ENCODE peak calls at places on chromosomes 4 and X, in six cellular contexts. Y is AG04449, T is GM20000, I is bronchial epithelial cell, E is lower leg skin, Q is HFF-Myc. X is an unnamed sample.

GRCh38 chr4:79653871-79654270 is 245.8 kb upstream of the GK2 start:
- DNase-seq in Q (no peak), Y (no peak), I (peak), T (no peak), E (no peak), X (no peak)

GRCh38 chrX:115345654-115346014 is 56.1 kb downstream of the LUZP4 start:
- DNase-seq in Q (no peak), I (no peak), T (no peak), Y (no peak), E (no peak), X (no peak)

GRCh38 chr4:145003675-145004074 is 94.3 kb downstream of the ANAPC10 start:
- DNase-seq in T (no peak), Q (no peak), I (peak), E (no peak), Y (no peak), X (no peak)

GRCh38 chr4:73646117-73646516 is 25.9 kb upstream of the RASSF6 start:
- DNase-seq in E (no peak), Y (no peak), T (no peak), Q (no peak), I (no peak), X (no peak)

GRCh38 chr4:88158360-88159136 is at the start of gene ABCG2:
- DNase-seq in Y (no peak), T (peak), Q (peak), I (peak), E (no peak), X (peak)

GRCh38 chr4:83282049-83282535 is 2.5 kb downstream of the COQ2 start:
- DNase-seq in E (no peak), Y (no peak), T (peak), I (peak), Q (no peak), X (peak)

GRCh38 chr4:90979551-90979950 is 852.4 kb downstream of the CCSER1 start:
- DNase-seq in T (no peak), Y (no peak), Q (no peak), E (no peak), I (no peak), X (no peak)

GRCh38 chr4:127284236-127284635 is 348.5 kb upstream of the INTU start:
- DNase-seq in E (no peak), Y (no peak), I (no peak), T (no peak), Q (no peak), X (no peak)

GRCh38 chrX:110248582-110248981 is 69.3 kb downstream of the AMMECR1 start:
- DNase-seq in T (no peak), I (peak), Y (no peak), Q (no peak), E (no peak), X (no peak)

GRCh38 chrX:150907474-150907873 is 9.0 kb upstream of the CD99L2 start:
- DNase-seq in Q (no peak), E (no peak), Y (no peak), I (no peak), T (no peak), X (no peak)

GRCh38 chr4:109432676-109433075 is 939 bp upstream of the SEC24B start:
- DNase-seq in Q (no peak), I (peak), T (no peak), E (no peak), Y (peak), X (no peak)

GRCh38 chr4:40150932-40151331 is 45.9 kb upstream of the RHOH start:
- DNase-seq in E (no peak), T (no peak), Q (no peak), I (no peak), Y (no peak), X (no peak)

GRCh38 chr4:6557856-6558255 is 17.1 kb upstream of the MAN2B2 start:
- DNase-seq in E (peak), Q (no peak), I (no peak), T (no peak), Y (no peak), X (no peak)

GRCh38 chr4:144831971-144832370 is 186.0 kb downstream of the HHIP start:
- DNase-seq in Y (no peak), Q (no peak), E (no peak), T (no peak), I (peak), X (no peak)

GRCh38 chr4:129095811-129096454 is at the start of gene C4orf33:
- DNase-seq in E (peak), Y (peak), T (peak), I (peak), Q (no peak), X (peak)

GRCh38 chr4:93764647-93765246 is 63.8 kb upstream of the ATOH1 start:
- DNase-seq in E (no peak), Y (no peak), I (peak), T (peak), Q (peak), X (peak)

GRCh38 chr4:151204925-151205524 is 71.9 kb upstream of the PRSS48 start:
- DNase-seq in Y (no peak), Q (no peak), T (no peak), E (no peak), I (no peak), X (no peak)

GRCh38 chrX:48700951-48701653 is 4.6 kb downstream of the SUV39H1 start:
- DNase-seq in T (no peak), Y (no peak), I (no peak), Q (no peak), E (no peak), X (no peak)

GRCh38 chrX:115068896-115069295 is 51.5 kb upstream of the IL13RA2 start:
- DNase-seq in I (no peak), Q (no peak), E (no peak), Y (no peak), T (no peak), X (no peak)

GRCh38 chr4:2313366-2313765 is 51.5 kb upstream of the MXD4 start:
- DNase-seq in E (no peak), Y (no peak), T (no peak), Q (no peak), I (no peak), X (no peak)

GRCh38 chrX:108584617-108585211 is 145.1 kb downstream of the COL4A5 start:
- DNase-seq in Q (no peak), T (no peak), E (no peak), Y (no peak), I (peak), X (peak)

GRCh38 chrX:37666516-37666915 is 19.1 kb upstream of the XK start:
- DNase-seq in I (no peak), T (no peak), Q (no peak), Y (no peak), E (no peak), X (no peak)

GRCh38 chrX:152847281-152847680 is 16.4 kb downstream of the NSDHL start:
- DNase-seq in I (no peak), Q (no peak), E (peak), T (no peak), Y (no peak), X (no peak)

GRCh38 chr4:41734366-41734765 is 14.2 kb downstream of the PHOX2B start:
- DNase-seq in Q (peak), E (no peak), T (no peak), I (peak), Y (no peak), X (no peak)

GRCh38 chr4:60683953-60684352 is 516.2 kb upstream of the ADGRL3 start:
- DNase-seq in I (no peak), Q (peak), Y (peak), E (no peak), T (no peak), X (no peak)

GRCh38 chr4:147610666-147611065 is 6.5 kb upstream of the TMEM184C start:
- DNase-seq in Q (no peak), I (no peak), T (no peak), E (no peak), Y (no peak), X (no peak)

GRCh38 chrX:6694977-6695376 is 160.1 kb upstream of the VCX3A start:
- DNase-seq in I (peak), Y (no peak), Q (no peak), T (no peak), E (no peak), X (no peak)

GRCh38 chr4:70313736-70314135 is 21.0 kb upstream of the CABS1 start:
- DNase-seq in I (no peak), T (no peak), Y (no peak), E (no peak), Q (no peak), X (no peak)

GRCh38 chr4:95155759-95156451 is 392.9 kb downstream of the UNC5C start:
- DNase-seq in I (peak), Q (no peak), Y (peak), T (peak), E (no peak), X (peak)

GRCh38 chr4:6063684-6064083 is 45.5 kb upstream of the C4orf50 start:
- DNase-seq in I (no peak), Q (no peak), E (no peak), Y (no peak), T (no peak), X (no peak)

GRCh38 chr4:52100062-52100461 is 49.0 kb downstream of the SPATA18 start:
- DNase-seq in Q (no peak), E (no peak), I (peak), T (no peak), Y (no peak), X (no peak)

GRCh38 chr4:16636304-16636703 is 262.1 kb downstream of the LDB2 start:
- DNase-seq in T (no peak), I (no peak), Y (no peak), Q (no peak), E (no peak), X (no peak)

GRCh38 chr4:152956650-152957436 is 20.7 kb downstream of the FHDC1 start:
- DNase-seq in Q (no peak), E (no peak), I (peak), Y (no peak), T (no peak), X (no peak)

GRCh38 chr4:152956167-152956566 is 20.0 kb downstream of the FHDC1 start:
- DNase-seq in I (no peak), E (no peak), T (no peak), Y (no peak), Q (no peak), X (no peak)

GRCh38 chr4:152959080-152959479 is 23.0 kb downstream of the FHDC1 start:
- DNase-seq in T (no peak), I (no peak), Q (no peak), E (no peak), Y (no peak), X (no peak)

GRCh38 chr4:152961041-152961751 is 25.1 kb downstream of the FHDC1 start:
- DNase-seq in I (no peak), Y (no peak), E (peak), Q (no peak), T (no peak), X (no peak)

DNA sequence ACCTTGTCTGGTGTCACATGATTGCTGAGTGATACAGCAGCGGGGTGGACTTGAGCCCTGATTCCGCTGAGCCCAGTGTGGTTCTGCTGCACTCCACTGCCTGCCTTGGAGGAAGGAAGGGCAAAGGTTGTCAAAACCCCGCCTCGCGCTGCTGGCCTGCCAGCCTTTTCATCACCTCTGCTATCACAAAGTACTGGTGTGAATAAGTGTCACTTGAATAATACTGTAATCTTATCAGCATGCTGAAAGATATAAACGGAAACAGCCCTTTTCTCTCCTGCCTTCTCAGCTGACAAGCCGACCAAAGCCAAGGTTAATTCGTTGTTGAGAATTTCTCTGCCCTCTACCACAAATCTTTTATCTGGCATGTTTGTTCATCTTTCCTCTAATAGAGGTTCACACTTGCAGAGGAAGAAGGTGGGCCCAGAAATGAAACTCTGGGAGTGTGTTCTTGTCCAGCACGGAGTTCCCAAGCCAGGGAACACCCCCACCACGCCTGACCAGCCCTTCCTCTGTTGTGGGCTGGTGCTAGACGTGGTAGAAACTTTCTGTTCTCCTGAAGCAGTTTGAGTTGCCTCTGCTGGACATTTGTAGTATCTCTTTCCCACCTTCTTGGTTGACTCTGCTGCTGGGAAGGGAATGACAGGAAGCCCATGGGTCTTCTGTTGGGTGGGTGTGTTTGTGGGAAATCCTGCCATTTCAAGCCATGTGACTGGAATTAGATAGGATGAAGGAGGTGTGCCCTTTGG is 21.5 kb downstream of the FHDC1 start:
- DNase-seq in E (no peak), Y (no peak), Q (no peak), I (no peak), T (no peak), X (no peak)
- TF ChIP-seq CTCF in E (no peak), Y (no peak), Q (no peak), I (no peak), T (no peak), X (no peak)

GRCh38 chr4:183758006-183758734 is 99.1 kb downstream of the TRAPPC11 start:
- DNase-seq in Y (no peak), T (no peak), I (no peak), E (no peak), Q (no peak), X (no peak)
- TF ChIP-seq CTCF in Y (peak), T (no peak), I (peak), E (no peak), Q (peak), X (no peak)

GRCh38 chrX:105210258-105210657 is 10.2 kb downstream of the TEX13A start:
- DNase-seq in E (no peak), I (no peak), T (no peak), Q (no peak), Y (no peak), X (no peak)
- TF ChIP-seq CTCF in E (no peak), I (no peak), T (no peak), Q (no peak), Y (no peak), X (no peak)

GRCh38 chr4:138338840-138339239 is 96.7 kb upstream of the SLC7A11 start:
- DNase-seq in Y (no peak), I (no peak), E (no peak), Q (no peak), T (no peak), X (no peak)
- TF ChIP-seq CTCF in Y (no peak), I (no peak), E (no peak), Q (no peak), T (no peak), X (no peak)

DNA sequence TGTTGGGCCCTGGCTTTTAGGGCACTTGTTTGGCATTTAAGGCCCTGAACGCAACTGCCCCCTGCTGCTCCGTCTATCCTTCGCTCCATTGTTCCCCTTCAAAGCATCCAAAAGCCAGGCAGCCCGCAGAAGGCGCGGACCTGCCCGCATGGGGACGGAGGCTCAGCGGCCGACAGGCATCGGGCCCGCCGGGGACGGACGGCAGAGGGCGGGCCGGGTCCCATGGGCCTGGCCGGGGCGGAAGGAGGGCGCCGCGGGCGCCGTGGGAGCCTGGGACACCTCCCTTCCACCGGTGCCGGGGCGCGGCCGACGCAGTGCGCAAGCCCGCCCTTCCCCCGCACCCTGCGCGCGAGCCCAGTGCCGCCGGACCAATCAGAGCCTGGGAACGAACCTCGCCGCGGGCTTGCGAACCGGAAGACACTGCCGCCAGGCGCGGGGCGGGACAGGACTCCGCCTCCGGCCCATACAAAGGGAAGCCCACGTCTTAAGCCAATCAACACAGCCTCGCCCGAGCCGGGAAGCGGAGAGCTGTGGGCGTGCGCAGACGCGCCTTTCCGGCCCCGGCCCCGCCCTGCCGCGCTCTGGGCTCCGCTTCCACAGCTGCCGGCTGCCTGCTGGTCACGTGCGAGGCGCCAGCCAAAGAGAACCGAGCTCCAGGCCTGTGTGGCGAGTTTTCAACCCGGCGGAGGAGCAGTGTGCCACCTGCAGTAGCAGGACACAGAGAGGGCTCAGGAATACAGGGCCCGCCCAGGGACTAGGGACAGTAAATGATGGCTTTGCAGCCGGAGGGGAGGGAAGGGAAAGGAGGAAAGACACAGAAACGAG is 2.1 kb upstream of the ARHGAP4 start:
- DNase-seq in I (peak), T (peak), Y (peak), E (peak), Q (peak), X (peak)
- TF ChIP-seq CTCF in I (no peak), T (no peak), Y (no peak), E (no peak), Q (no peak), X (no peak)

GRCh38 chr4:139746430-139746829 is 80.8 kb downstream of the MGST2 start:
- DNase-seq in Q (no peak), Y (no peak), I (no peak), T (no peak), E (no peak), X (no peak)

GRCh38 chr4:139749313-139749712 is 83.7 kb downstream of the MGST2 start:
- DNase-seq in Y (no peak), T (no peak), Q (no peak), E (no peak), I (no peak), X (no peak)

GRCh38 chr4:139754913-139755312 is 89.3 kb downstream of the MGST2 start:
- DNase-seq in E (peak), Q (no peak), Y (no peak), T (no peak), I (no peak), X (no peak)

GRCh38 chr4:139753686-139754085 is 88.1 kb downstream of the MGST2 start:
- DNase-seq in I (no peak), T (no peak), Q (no peak), Y (no peak), E (no peak), X (no peak)

DNA sequence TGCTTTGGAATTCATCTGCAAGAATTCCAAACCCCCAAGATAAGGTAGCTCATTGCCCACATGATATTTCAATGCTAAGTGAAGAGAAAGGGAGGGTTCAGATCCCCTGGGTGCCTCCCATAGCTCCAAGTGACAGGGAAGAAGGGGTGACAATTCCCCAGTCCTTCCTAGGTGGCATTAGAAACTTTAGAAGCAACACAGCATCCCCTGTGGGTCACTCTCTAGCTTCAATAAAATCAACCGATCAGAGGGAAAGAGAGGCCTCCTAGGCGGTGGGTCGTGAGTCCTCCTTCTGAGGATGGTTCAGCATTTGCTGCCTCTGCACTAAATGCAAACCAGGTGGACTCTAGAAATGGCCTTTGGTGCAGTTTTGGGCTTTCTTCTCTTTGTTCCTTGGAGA is 84.5 kb downstream of the MGST2 start:
- DNase-seq in E (no peak), I (no peak), T (no peak), Y (no peak), Q (no peak), X (no peak)
- TF ChIP-seq CTCF in E (no peak), I (no peak), T (no peak), Y (no peak), Q (no peak), X (no peak)